ENCODE peak calls at places on chromosomes 3 and 15, in five cellular contexts. O is HL-60, F is BJ, C is body of pancreas, S is heart left ventricle. L is an unnamed sample.

GRCh38 chr3:139870000-139870675 is 64.8 kb upstream of the CLSTN2 start:
- DNase-seq in S (no peak), F (no peak), O (no peak), C (no peak), L (no peak)

GRCh38 chr15:45168286-45168685 is 19.5 kb downstream of the SHF start:
- DNase-seq in F (no peak), C (no peak), S (no peak), O (no peak), L (no peak)

GRCh38 chr3:184428561-184429175 is 48.8 kb downstream of the CHRD start:
- DNase-seq in S (no peak), O (no peak), F (no peak), C (no peak), L (no peak)

GRCh38 chr15:44738340-44738984 is 2.1 kb downstream of the TRIM69 start:
- DNase-seq in O (no peak), S (no peak), C (no peak), F (peak; percentile 12), L (no peak)

GRCh38 chr3:141306922-141307321 is 61.4 kb upstream of the ZBTB38 start:
- DNase-seq in C (no peak), S (no peak), O (no peak), F (no peak), L (no peak)

GRCh38 chr15:27668471-27669220 is 430.5 kb downstream of the OCA2 start:
- DNase-seq in F (no peak), S (no peak), C (no peak), O (no peak), L (no peak)

GRCh38 chr3:136120373-136121348 is 75.5 kb downstream of the MSL2 start:
- DNase-seq in S (no peak), O (no peak), F (no peak), C (no peak), L (no peak)

GRCh38 chr3:194306771-194307640 is 44.1 kb downstream of the CPN2 start:
- DNase-seq in C (no peak), F (no peak), S (no peak), O (no peak), L (no peak)

GRCh38 chr15:60667190-60667868 is 188.4 kb upstream of the ICE2 start:
- DNase-seq in O (no peak), S (no peak), C (no peak), F (no peak), L (no peak)

GRCh38 chr3:150114873-150115570 is 144.3 kb upstream of the PFN2 start:
- DNase-seq in C (no peak), S (no peak), F (no peak), O (no peak), L (no peak)

GRCh38 chr3:176584413-176585176 is 612.7 kb downstream of the TBL1XR1 start:
- DNase-seq in C (no peak), F (peak; percentile 38), O (no peak), S (no peak), L (no peak)

GRCh38 chr3:139906441-139906840 is 28.5 kb upstream of the CLSTN2 start:
- DNase-seq in F (no peak), S (no peak), C (no peak), O (no peak), L (peak; percentile 20)

GRCh38 chr3:157669403-157669802 is 166.2 kb upstream of the VEPH1 start:
- DNase-seq in O (no peak), C (no peak), F (peak; percentile 28), S (no peak), L (peak; percentile 11)

GRCh38 chr3:119609301-119609700 is 11.6 kb downstream of the PLA1A start:
- DNase-seq in S (no peak), F (no peak), C (no peak), O (no peak), L (no peak)

GRCh38 chr3:194685723-194686413 is at the start of gene FAM43A:
- DNase-seq in O (peak; percentile 73), F (peak; percentile 70), S (peak; percentile 96), C (peak; percentile 76), L (peak; percentile 74)

GRCh38 chr15:61034793-61035710 is 194.1 kb downstream of the RORA start:
- DNase-seq in C (no peak), O (no peak), F (peak; percentile 43), S (no peak), L (peak; percentile 39)

GRCh38 chr3:140166908-140167599 is 232.1 kb downstream of the CLSTN2 start:
- DNase-seq in C (no peak), S (no peak), F (no peak), O (no peak), L (no peak)

GRCh38 chr15:81475926-81476325 is 101.9 kb upstream of the TMC3 start:
- DNase-seq in O (no peak), S (no peak), C (no peak), F (no peak), L (no peak)

GRCh38 chr3:138256022-138256421 is 68.9 kb downstream of the ARMC8 start:
- DNase-seq in S (no peak), C (no peak), F (no peak), O (no peak), L (no peak)

GRCh38 chr3:36679384-36680200 is 84.8 kb downstream of the DCLK3 start:
- DNase-seq in O (peak; percentile 63), F (peak; percentile 72), S (no peak), C (no peak), L (no peak)

GRCh38 chr3:148218222-148218621 is 479.5 kb upstream of the AGTR1 start:
- DNase-seq in S (no peak), O (no peak), F (no peak), C (no peak), L (no peak)

GRCh38 chr15:82538961-82539689 is 1.1 kb downstream of the RPS17 start:
- DNase-seq in S (no peak), C (no peak), O (no peak), F (no peak), L (no peak)

GRCh38 chr15:82540984-82541431 is 751 bp upstream of the RPS17 start:
- DNase-seq in C (peak; percentile 24), S (no peak), O (no peak), F (no peak), L (no peak)

GRCh38 chr15:82539690-82540054 is 585 bp downstream of the RPS17 start:
- DNase-seq in S (no peak), F (no peak), C (peak; percentile 20), O (no peak), L (no peak)

GRCh38 chr15:82543155-82543554 is 2.9 kb upstream of the RPS17 start:
- DNase-seq in S (no peak), C (no peak), O (no peak), F (peak; percentile 33), L (peak; percentile 47)

GRCh38 chr15:82540055-82540983 is at the start of gene RPS17:
- DNase-seq in S (peak; percentile 97), O (peak; percentile 92), C (peak; percentile 96), F (peak; percentile 76), L (peak; percentile 77)
- TF ChIP-seq CTCF in S (peak; percentile 100), O (peak; percentile 78), C (peak; percentile 99), F (peak; percentile 98), L (peak; percentile 98)

GRCh38 chr3:80771085-80771484 is 990.4 kb downstream of the GBE1 start:
- DNase-seq in O (no peak), C (no peak), S (no peak), F (no peak), L (no peak)

GRCh38 chr3:80767599-80767998 is 993.8 kb downstream of the GBE1 start:
- DNase-seq in O (no peak), S (no peak), F (no peak), C (no peak), L (no peak)

GRCh38 chr3:80769683-80770082 is 991.8 kb downstream of the GBE1 start:
- DNase-seq in F (no peak), O (no peak), S (no peak), C (no peak), L (no peak)

DNA sequence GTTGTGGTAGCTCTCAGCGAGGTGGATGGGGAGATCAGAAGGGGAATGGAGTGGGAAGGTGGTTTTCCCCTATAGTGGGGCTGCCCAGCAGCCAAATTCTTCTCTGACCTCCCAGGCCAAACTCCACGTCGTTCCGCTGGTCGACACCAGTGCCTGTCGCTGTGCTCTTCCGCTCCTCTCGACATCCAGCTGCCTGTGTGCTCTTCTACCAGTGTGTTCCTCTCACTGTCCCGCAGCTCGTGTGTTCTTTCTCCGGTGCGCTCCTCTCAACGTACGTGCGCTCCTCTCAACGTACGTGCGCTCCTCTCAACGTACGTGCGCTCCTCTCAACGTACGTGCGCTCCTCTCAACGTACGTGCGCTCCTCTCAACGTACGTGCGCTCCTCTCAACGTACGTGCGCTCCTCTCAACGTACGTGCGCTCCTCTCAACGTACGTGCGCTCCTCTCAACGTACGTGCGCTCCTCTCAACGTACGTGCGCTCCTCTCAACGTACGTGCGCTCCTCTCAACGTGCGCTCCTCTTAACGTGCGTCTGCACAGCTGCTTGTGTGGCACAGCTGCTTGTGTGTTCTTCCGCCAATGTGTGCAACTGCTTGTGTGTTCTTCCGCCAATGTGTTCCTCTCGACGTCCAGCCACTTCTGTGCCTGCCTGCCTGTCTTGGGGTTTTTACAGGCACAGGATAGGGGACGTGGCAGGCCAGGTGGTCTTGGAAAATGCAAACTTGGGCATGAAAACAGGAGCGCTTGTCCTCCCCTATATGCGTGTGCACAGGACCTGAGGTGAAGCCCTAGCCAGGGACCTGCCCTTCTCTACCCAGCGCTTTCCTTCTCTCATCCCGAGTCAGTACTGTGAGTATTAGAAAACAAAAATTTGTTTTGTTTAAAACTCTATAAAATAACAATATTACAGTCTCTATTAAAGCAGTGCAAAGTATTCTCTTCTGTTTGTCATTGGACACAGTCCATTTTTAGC is 991.1 kb downstream of the GBE1 start:
- DNase-seq in S (no peak), O (no peak), F (no peak), C (no peak), L (no peak)
- H3K4me3 ChIP-seq in S (no peak overlapping the region), O (no peak overlapping the region), F (peak overlapping the region; percentile 18), C (no peak overlapping the region), L (no peak overlapping the region)

DNA sequence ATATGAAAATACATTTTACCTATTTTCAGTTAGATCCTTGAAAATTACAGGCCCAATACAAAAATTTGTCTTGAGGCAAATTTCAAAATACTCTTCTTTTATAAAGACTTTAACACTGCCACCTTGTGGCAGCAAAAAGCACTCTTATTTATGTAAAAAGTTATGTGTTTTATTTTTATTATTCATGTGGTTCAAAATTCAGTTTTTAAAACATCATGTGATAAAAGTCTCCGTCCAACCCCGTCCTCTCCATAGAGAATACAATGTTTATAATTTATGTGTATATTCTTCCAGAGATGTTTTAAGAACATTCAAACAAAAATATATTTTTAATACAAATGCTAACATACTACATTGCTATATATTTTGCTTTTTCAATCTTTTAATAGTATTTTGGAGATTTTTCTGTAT is 36.9 kb upstream of the TRIM59 start:
- DNase-seq in O (no peak), C (no peak), S (no peak), F (no peak), L (no peak)
- TF ChIP-seq CTCF in O (peak; percentile 21), C (peak; percentile 29), S (peak; percentile 57), F (peak; percentile 50), L (peak; percentile 34)

GRCh38 chr15:39172380-39173281 is 408.2 kb upstream of the THBS1 start:
- DNase-seq in O (no peak), C (peak; percentile 33), S (peak; percentile 25), F (no peak), L (no peak)
- H3K4me3 ChIP-seq in O (no peak overlapping the region), C (no peak overlapping the region), S (no peak overlapping the region), F (no peak overlapping the region), L (no peak overlapping the region)